ENCODE peak calls at places on chromosomes 3 and 15, in five cellular contexts. One of them, this sample, is unnamed.

GRCh38 chr15:94692697-94693096 is 461.3 kb downstream of the MCTP2 start:
- DNase-seq in WTC11: no peak
- DNase-seq in A549: no peak
- DNase-seq in iris pigment epithelial cell: peak; percentile 4
- DNase-seq in stimulated activated CD8-positive, alpha-beta memory T cell treated with anti-CD3 and anti-CD28 coated beads, Interleukin-15, amount 100 ng/mL, for 1 hour: no peak
- DNase-seq in this sample: no peak

GRCh38 chr3:14403636-14404395 is 1.4 kb downstream of the SLC6A6 start:
- DNase-seq in stimulated activated CD8-positive, alpha-beta memory T cell treated with anti-CD3 and anti-CD28 coated beads, Interleukin-15, amount 100 ng/mL, for 1 hour: no peak
- DNase-seq in WTC11: no peak
- DNase-seq in A549: peak; percentile 28
- DNase-seq in iris pigment epithelial cell: no peak
- DNase-seq in this sample: no peak

GRCh38 chr15:44385344-44385942 is 42.0 kb upstream of the CTDSPL2 start:
- DNase-seq in A549: no peak
- DNase-seq in WTC11: no peak
- DNase-seq in stimulated activated CD8-positive, alpha-beta memory T cell treated with anti-CD3 and anti-CD28 coated beads, Interleukin-15, amount 100 ng/mL, for 1 hour: no peak
- DNase-seq in iris pigment epithelial cell: no peak
- DNase-seq in this sample: no peak

GRCh38 chr3:190862209-190863118 is at the start of gene GMNC:
- DNase-seq in iris pigment epithelial cell: peak; percentile 78
- DNase-seq in A549: peak; percentile 61
- DNase-seq in WTC11: peak; percentile 75
- DNase-seq in stimulated activated CD8-positive, alpha-beta memory T cell treated with anti-CD3 and anti-CD28 coated beads, Interleukin-15, amount 100 ng/mL, for 1 hour: no peak
- DNase-seq in this sample: peak; percentile 87

GRCh38 chr3:165742351-165742750 is 94.9 kb downstream of the BCHE start:
- DNase-seq in stimulated activated CD8-positive, alpha-beta memory T cell treated with anti-CD3 and anti-CD28 coated beads, Interleukin-15, amount 100 ng/mL, for 1 hour: no peak
- DNase-seq in WTC11: no peak
- DNase-seq in iris pigment epithelial cell: no peak
- DNase-seq in A549: no peak
- DNase-seq in this sample: no peak

GRCh38 chr3:24598691-24599090 is 104.0 kb upstream of the THRB start:
- DNase-seq in stimulated activated CD8-positive, alpha-beta memory T cell treated with anti-CD3 and anti-CD28 coated beads, Interleukin-15, amount 100 ng/mL, for 1 hour: no peak
- DNase-seq in A549: peak; percentile 28
- DNase-seq in iris pigment epithelial cell: peak; percentile 57
- DNase-seq in WTC11: no peak
- DNase-seq in this sample: no peak

GRCh38 chr3:172065967-172066762 is 26.8 kb downstream of the FNDC3B start:
- DNase-seq in WTC11: no peak
- DNase-seq in stimulated activated CD8-positive, alpha-beta memory T cell treated with anti-CD3 and anti-CD28 coated beads, Interleukin-15, amount 100 ng/mL, for 1 hour: no peak
- DNase-seq in A549: peak; percentile 70
- DNase-seq in iris pigment epithelial cell: peak; percentile 87
- DNase-seq in this sample: no peak

GRCh38 chr3:141303481-141304223 is 64.7 kb upstream of the ZBTB38 start:
- DNase-seq in iris pigment epithelial cell: peak; percentile 76
- DNase-seq in stimulated activated CD8-positive, alpha-beta memory T cell treated with anti-CD3 and anti-CD28 coated beads, Interleukin-15, amount 100 ng/mL, for 1 hour: peak; percentile 30
- DNase-seq in WTC11: peak; percentile 33
- DNase-seq in A549: peak; percentile 79
- DNase-seq in this sample: no peak

GRCh38 chr3:193884652-193885051 is 251.3 kb upstream of the HES1 start:
- DNase-seq in stimulated activated CD8-positive, alpha-beta memory T cell treated with anti-CD3 and anti-CD28 coated beads, Interleukin-15, amount 100 ng/mL, for 1 hour: no peak
- DNase-seq in A549: no peak
- DNase-seq in iris pigment epithelial cell: no peak
- DNase-seq in WTC11: no peak
- DNase-seq in this sample: no peak

GRCh38 chr3:163773136-163773535 is 1305.2 kb downstream of the SI start:
- DNase-seq in stimulated activated CD8-positive, alpha-beta memory T cell treated with anti-CD3 and anti-CD28 coated beads, Interleukin-15, amount 100 ng/mL, for 1 hour: no peak
- DNase-seq in iris pigment epithelial cell: no peak
- DNase-seq in WTC11: no peak
- DNase-seq in A549: no peak
- DNase-seq in this sample: no peak

GRCh38 chr3:39705351-39705900 is 104.0 kb upstream of the MYRIP start:
- DNase-seq in iris pigment epithelial cell: peak; percentile 10
- DNase-seq in stimulated activated CD8-positive, alpha-beta memory T cell treated with anti-CD3 and anti-CD28 coated beads, Interleukin-15, amount 100 ng/mL, for 1 hour: no peak
- DNase-seq in A549: no peak
- DNase-seq in WTC11: no peak
- DNase-seq in this sample: no peak

GRCh38 chr3:62559831-62560445 is 186.6 kb upstream of the FEZF2 start:
- DNase-seq in A549: peak; percentile 22
- DNase-seq in WTC11: no peak
- DNase-seq in iris pigment epithelial cell: peak; percentile 57
- DNase-seq in stimulated activated CD8-positive, alpha-beta memory T cell treated with anti-CD3 and anti-CD28 coated beads, Interleukin-15, amount 100 ng/mL, for 1 hour: no peak
- DNase-seq in this sample: no peak

GRCh38 chr3:100966049-100966471 is 27.2 kb downstream of the ABI3BP start:
- DNase-seq in iris pigment epithelial cell: no peak
- DNase-seq in A549: no peak
- DNase-seq in WTC11: no peak
- DNase-seq in stimulated activated CD8-positive, alpha-beta memory T cell treated with anti-CD3 and anti-CD28 coated beads, Interleukin-15, amount 100 ng/mL, for 1 hour: no peak
- DNase-seq in this sample: no peak

GRCh38 chr3:189776163-189776824 is 145.1 kb downstream of the TP63 start:
- DNase-seq in A549: no peak
- DNase-seq in WTC11: peak; percentile 15
- DNase-seq in iris pigment epithelial cell: no peak
- DNase-seq in stimulated activated CD8-positive, alpha-beta memory T cell treated with anti-CD3 and anti-CD28 coated beads, Interleukin-15, amount 100 ng/mL, for 1 hour: no peak
- DNase-seq in this sample: no peak

GRCh38 chr3:130242850-130243569 is 102.5 kb upstream of the COL6A5 start:
- DNase-seq in A549: peak; percentile 6
- DNase-seq in iris pigment epithelial cell: peak; percentile 13
- DNase-seq in WTC11: no peak
- DNase-seq in stimulated activated CD8-positive, alpha-beta memory T cell treated with anti-CD3 and anti-CD28 coated beads, Interleukin-15, amount 100 ng/mL, for 1 hour: no peak
- DNase-seq in this sample: no peak

GRCh38 chr15:90553248-90553745 is 23.6 kb downstream of the CRTC3 start:
- DNase-seq in stimulated activated CD8-positive, alpha-beta memory T cell treated with anti-CD3 and anti-CD28 coated beads, Interleukin-15, amount 100 ng/mL, for 1 hour: no peak
- DNase-seq in A549: no peak
- DNase-seq in iris pigment epithelial cell: peak; percentile 81
- DNase-seq in WTC11: no peak
- DNase-seq in this sample: no peak

GRCh38 chr15:66862878-66863335 is 160.9 kb downstream of the SMAD6 start:
- DNase-seq in stimulated activated CD8-positive, alpha-beta memory T cell treated with anti-CD3 and anti-CD28 coated beads, Interleukin-15, amount 100 ng/mL, for 1 hour: peak; percentile 53
- DNase-seq in iris pigment epithelial cell: peak; percentile 72
- DNase-seq in WTC11: peak; percentile 92
- DNase-seq in A549: peak; percentile 87
- DNase-seq in this sample: peak; percentile 88

GRCh38 chr15:71223516-71223915 is 108.2 kb downstream of the THSD4 start:
- DNase-seq in iris pigment epithelial cell: no peak
- DNase-seq in WTC11: no peak
- DNase-seq in stimulated activated CD8-positive, alpha-beta memory T cell treated with anti-CD3 and anti-CD28 coated beads, Interleukin-15, amount 100 ng/mL, for 1 hour: no peak
- DNase-seq in A549: no peak
- DNase-seq in this sample: no peak

GRCh38 chr3:46407976-46408375 is 917 bp downstream of the CCRL2 start:
- DNase-seq in WTC11: no peak
- DNase-seq in iris pigment epithelial cell: no peak
- DNase-seq in A549: no peak
- DNase-seq in stimulated activated CD8-positive, alpha-beta memory T cell treated with anti-CD3 and anti-CD28 coated beads, Interleukin-15, amount 100 ng/mL, for 1 hour: no peak
- DNase-seq in this sample: no peak

GRCh38 chr3:34837848-34838741 is 801.2 kb upstream of the ARPP21 start:
- DNase-seq in WTC11: no peak
- DNase-seq in stimulated activated CD8-positive, alpha-beta memory T cell treated with anti-CD3 and anti-CD28 coated beads, Interleukin-15, amount 100 ng/mL, for 1 hour: no peak
- DNase-seq in iris pigment epithelial cell: no peak
- DNase-seq in A549: no peak
- DNase-seq in this sample: no peak

GRCh38 chr3:32640939-32641725 is 43.9 kb upstream of the CNOT10 start:
- DNase-seq in stimulated activated CD8-positive, alpha-beta memory T cell treated with anti-CD3 and anti-CD28 coated beads, Interleukin-15, amount 100 ng/mL, for 1 hour: no peak
- DNase-seq in iris pigment epithelial cell: no peak
- DNase-seq in A549: no peak
- DNase-seq in WTC11: no peak
- DNase-seq in this sample: no peak

GRCh38 chr3:53721187-53721946 is 124.9 kb downstream of the CHDH start:
- DNase-seq in A549: no peak
- DNase-seq in stimulated activated CD8-positive, alpha-beta memory T cell treated with anti-CD3 and anti-CD28 coated beads, Interleukin-15, amount 100 ng/mL, for 1 hour: no peak
- DNase-seq in WTC11: no peak
- DNase-seq in iris pigment epithelial cell: peak; percentile 11
- DNase-seq in this sample: no peak

GRCh38 chr3:139202226-139202958 is 141.4 kb upstream of the MRPS22 start:
- DNase-seq in A549: peak; percentile 35
- DNase-seq in WTC11: peak; percentile 73
- DNase-seq in stimulated activated CD8-positive, alpha-beta memory T cell treated with anti-CD3 and anti-CD28 coated beads, Interleukin-15, amount 100 ng/mL, for 1 hour: no peak
- DNase-seq in iris pigment epithelial cell: peak; percentile 5
- DNase-seq in this sample: peak; percentile 69

GRCh38 chr3:69044608-69045007 is 7.5 kb downstream of the TMF1 start:
- DNase-seq in WTC11: no peak
- DNase-seq in A549: no peak
- DNase-seq in iris pigment epithelial cell: no peak
- DNase-seq in stimulated activated CD8-positive, alpha-beta memory T cell treated with anti-CD3 and anti-CD28 coated beads, Interleukin-15, amount 100 ng/mL, for 1 hour: no peak
- DNase-seq in this sample: no peak

GRCh38 chr3:39750677-39751076 is 58.7 kb upstream of the MYRIP start:
- DNase-seq in iris pigment epithelial cell: no peak
- DNase-seq in stimulated activated CD8-positive, alpha-beta memory T cell treated with anti-CD3 and anti-CD28 coated beads, Interleukin-15, amount 100 ng/mL, for 1 hour: no peak
- DNase-seq in A549: no peak
- DNase-seq in WTC11: no peak
- DNase-seq in this sample: no peak

GRCh38 chr3:45947361-45947760 is 4.1 kb downstream of the CXCR6 start:
- DNase-seq in A549: no peak
- DNase-seq in stimulated activated CD8-positive, alpha-beta memory T cell treated with anti-CD3 and anti-CD28 coated beads, Interleukin-15, amount 100 ng/mL, for 1 hour: no peak
- DNase-seq in iris pigment epithelial cell: no peak
- DNase-seq in WTC11: no peak
- DNase-seq in this sample: no peak

GRCh38 chr3:161700998-161701397 is 204.4 kb downstream of the OTOL1 start:
- DNase-seq in stimulated activated CD8-positive, alpha-beta memory T cell treated with anti-CD3 and anti-CD28 coated beads, Interleukin-15, amount 100 ng/mL, for 1 hour: no peak
- DNase-seq in iris pigment epithelial cell: no peak
- DNase-seq in WTC11: peak; percentile 43
- DNase-seq in A549: no peak
- DNase-seq in this sample: no peak

This sample was measured in ecto neural progenitor cell.